ENCODE peak calls at places on chromosomes 12 and 14, in eight cellular contexts. A is left ventricle myocardium inferior; K is naive thymus-derived CD4-positive, alpha-beta T cell; P is right cardiac atrium; R is upper lobe of right lung; B is esophagus squamous epithelium; W is pancreas; S is CD8-positive, alpha-beta memory T cell. O is an unnamed sample.
A peak's percentile ranks its signal among the peaks of the same experiment; 100 is the strongest.

GRCh38 chr12:68482660-68483059 is 128.0 kb upstream of the RAP1B start:
- DNase-seq in A (no peak), K (no peak), P (no peak), R (no peak), B (no peak), W (no peak), S (peak; percentile 54), O (no peak)

GRCh38 chr14:50675597-50675996 is 7.5 kb upstream of the SAV1 start:
- DNase-seq in A (no peak), K (no peak), P (no peak), R (no peak), B (no peak), W (no peak), S (no peak), O (no peak)

GRCh38 chr12:9325513-9325912 is 117.3 kb upstream of the PZP start:
- DNase-seq in A (no peak), K (no peak), P (peak; percentile 65), R (no peak), B (no peak), W (no peak), S (no peak), O (no peak)

GRCh38 chr12:1612196-1612595 is 16.8 kb upstream of the WNT5B start:
- DNase-seq in A (no peak), K (no peak), P (no peak), R (no peak), B (no peak), W (no peak), S (no peak), O (no peak)

GRCh38 chr12:122747224-122748175 is 5.1 kb upstream of the DENR start:
- DNase-seq in A (no peak), K (no peak), P (no peak), R (no peak), B (no peak), W (no peak), S (no peak), O (no peak)

GRCh38 chr12:104458645-104459555 is 2.2 kb downstream of the CHST11 start:
- DNase-seq in A (peak; percentile 20), K (no peak), P (no peak), R (peak; percentile 74), B (no peak), W (peak; percentile 22), S (no peak), O (no peak)

GRCh38 chr12:54587315-54587821 is 1.1 kb downstream of the PPP1R1A start:
- DNase-seq in A (peak; percentile 52), K (no peak), P (peak; percentile 70), R (no peak), B (no peak), W (no peak), S (no peak), O (no peak)

GRCh38 chr14:29928342-29928640 is 644 bp upstream of the PRKD1 start:
- DNase-seq in A (no peak), K (no peak), P (no peak), R (no peak), B (no peak), W (no peak), S (no peak), O (no peak)

GRCh38 chr12:52252728-52253328 is 19.8 kb downstream of the KRT7 start:
- DNase-seq in A (no peak), K (no peak), P (no peak), R (no peak), B (no peak), W (peak; percentile 8), S (no peak), O (no peak)

GRCh38 chr14:31992051-31992450 is 85.1 kb upstream of the ARHGAP5 start:
- DNase-seq in A (no peak), K (no peak), P (no peak), R (no peak), B (no peak), W (no peak), S (no peak), O (no peak)

DNA sequence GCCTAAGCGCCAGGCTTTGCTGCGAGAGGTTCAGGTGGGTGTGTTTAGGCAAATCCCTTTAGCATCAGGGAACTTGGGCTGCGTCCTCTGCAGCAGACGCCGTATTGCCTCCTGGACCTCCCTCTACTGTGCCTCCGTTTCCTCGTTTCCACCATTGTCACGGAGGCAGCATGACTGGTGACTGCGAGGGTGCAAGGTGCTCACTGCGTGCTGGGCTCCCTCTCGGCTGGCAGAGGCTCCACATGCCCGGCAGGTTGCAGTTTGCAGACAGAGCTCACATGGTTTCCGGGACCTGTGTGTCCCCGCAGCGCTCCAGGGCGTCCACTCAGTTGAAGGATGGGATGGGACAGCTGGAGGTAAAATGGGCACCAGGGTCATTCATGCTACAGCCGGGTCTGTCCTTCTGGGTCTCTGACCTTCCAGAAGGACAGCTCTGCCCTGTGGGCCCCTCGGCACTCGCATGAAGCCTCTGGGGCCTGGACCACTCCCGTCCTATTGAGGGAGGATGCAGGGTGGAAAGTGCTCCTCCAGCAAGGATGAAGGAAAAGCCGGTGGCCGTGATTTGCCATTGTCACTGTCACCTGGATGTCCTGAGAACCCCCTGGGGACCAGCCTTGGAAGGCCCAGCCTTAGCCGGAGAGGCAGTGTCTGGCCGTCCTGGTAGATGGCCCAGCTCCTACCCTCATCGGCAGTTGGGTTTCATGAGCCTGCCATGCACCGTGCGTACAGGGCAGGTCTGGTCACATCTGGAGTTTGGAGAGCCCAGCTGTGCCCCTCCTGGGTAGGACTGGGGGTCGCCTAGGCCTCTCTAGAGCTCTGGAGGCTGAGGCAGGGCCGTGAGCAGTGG is 146.5 kb downstream of the KIF26A start:
- DNase-seq in A (peak; percentile 13), K (no peak), P (no peak), R (peak; percentile 46), B (no peak), W (no peak), S (peak; percentile 44), O (no peak)
- H3K27me3 ChIP-seq in A (peaks cover 12% of the 10 kb centered on the region), K (no peaks in the 10 kb centered on the region), P (no peaks in the 10 kb centered on the region), R (no peaks in the 10 kb centered on the region), B (peaks cover 12% of the 10 kb centered on the region), W (no peaks in the 10 kb centered on the region), S (no peaks in the 10 kb centered on the region), O (no peaks in the 10 kb centered on the region)

GRCh38 chr12:57471661-57472060 is 8.0 kb downstream of the ARHGAP9 start:
- DNase-seq in A (no peak), K (no peak), P (no peak), R (peak; percentile 18), B (no peak), W (no peak), S (no peak), O (no peak)

GRCh38 chr12:57467915-57468314 is 8.3 kb downstream of the GLI1 start:
- DNase-seq in A (no peak), K (no peak), P (no peak), R (no peak), B (no peak), W (no peak), S (no peak), O (no peak)

GRCh38 chr12:57470970-57471656 is 8.6 kb downstream of the ARHGAP9 start:
- DNase-seq in A (no peak), K (no peak), P (peak; percentile 12), R (no peak), B (no peak), W (no peak), S (no peak), O (no peak)

GRCh38 chr12:57470286-57470969 is 9.2 kb downstream of the ARHGAP9 start:
- DNase-seq in A (no peak), K (no peak), P (peak; percentile 19), R (no peak), B (no peak), W (no peak), S (no peak), O (no peak)

DNA sequence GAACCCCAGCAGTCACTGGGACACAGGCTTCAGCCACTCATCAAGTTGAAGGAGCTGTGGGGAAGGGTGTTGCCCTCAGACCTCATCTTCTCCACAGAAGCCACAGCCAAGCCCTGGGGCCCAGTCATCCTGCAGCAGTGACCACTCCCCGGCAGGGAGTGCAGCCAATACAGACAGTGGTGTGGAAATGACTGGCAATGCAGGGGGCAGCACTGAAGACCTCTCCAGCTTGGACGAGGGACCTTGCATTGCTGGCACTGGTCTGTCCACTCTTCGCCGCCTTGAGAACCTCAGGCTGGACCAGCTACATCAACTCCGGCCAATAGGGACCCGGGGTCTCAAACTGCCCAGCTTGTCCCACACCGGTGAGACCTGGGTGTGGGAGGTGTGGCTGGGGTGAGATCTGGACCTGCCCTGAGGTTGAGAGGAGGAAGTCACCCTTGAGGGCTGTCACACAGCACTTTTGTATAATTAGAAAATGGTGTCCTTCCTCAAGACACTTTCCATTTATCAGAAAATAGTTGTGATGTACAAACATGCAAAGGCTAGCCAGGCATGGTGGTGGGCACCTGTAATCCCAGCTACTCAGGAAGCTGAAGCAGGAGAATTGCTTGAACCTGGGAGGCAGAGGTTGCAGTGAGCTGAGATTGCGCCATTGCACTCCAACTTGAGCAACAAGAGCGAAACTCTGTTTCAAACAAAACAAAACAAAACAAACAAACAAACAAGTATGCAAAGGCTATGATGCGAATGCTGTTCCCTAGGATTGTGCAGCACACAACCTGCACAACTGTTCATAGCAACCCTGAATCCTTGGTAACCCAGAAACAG is 10.0 kb downstream of the GLI1 start:
- DNase-seq in A (no peak), K (no peak), P (peak; percentile 21), R (peak; percentile 9), B (no peak), W (no peak), S (no peak), O (no peak)
- H3K4me1 ChIP-seq in A (peaks cover 2% of the 10 kb centered on the region), K (peaks cover 12% of the 10 kb centered on the region), P (no peaks in the 10 kb centered on the region), R (peaks cover 4% of the 10 kb centered on the region), B (no peaks in the 10 kb centered on the region), W (no peaks in the 10 kb centered on the region), S (peaks cover 40% of the 10 kb centered on the region), O (no peaks in the 10 kb centered on the region)

DNA sequence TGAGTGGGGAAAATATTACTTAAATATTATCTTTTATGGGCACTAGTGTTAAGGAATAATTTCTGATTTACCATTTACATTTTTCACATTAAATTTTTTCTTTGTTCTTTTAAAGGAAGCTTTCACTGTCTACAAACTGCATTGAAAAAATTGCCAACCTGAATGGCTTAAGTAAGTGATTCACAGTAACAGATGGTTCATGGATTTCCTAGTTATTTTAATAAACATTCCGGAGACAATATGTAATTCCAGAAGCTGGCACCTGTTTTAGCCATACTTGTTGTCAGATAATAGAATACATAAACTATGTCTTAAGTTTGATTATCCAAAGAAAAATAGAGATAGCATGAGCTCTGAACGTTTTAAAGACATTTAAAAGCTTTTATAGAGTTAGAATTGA is 17.1 kb downstream of the DNAL1 start:
- DNase-seq in A (no peak), K (no peak), P (no peak), R (no peak), B (no peak), W (no peak), S (no peak), O (no peak)
- H3K27ac ChIP-seq in A (no peak overlapping the region), K (no peak overlapping the region), P (no peak overlapping the region), R (no peak overlapping the region), B (no peak overlapping the region), W (no peak overlapping the region), S (no peak overlapping the region), O (no peak overlapping the region)

DNA sequence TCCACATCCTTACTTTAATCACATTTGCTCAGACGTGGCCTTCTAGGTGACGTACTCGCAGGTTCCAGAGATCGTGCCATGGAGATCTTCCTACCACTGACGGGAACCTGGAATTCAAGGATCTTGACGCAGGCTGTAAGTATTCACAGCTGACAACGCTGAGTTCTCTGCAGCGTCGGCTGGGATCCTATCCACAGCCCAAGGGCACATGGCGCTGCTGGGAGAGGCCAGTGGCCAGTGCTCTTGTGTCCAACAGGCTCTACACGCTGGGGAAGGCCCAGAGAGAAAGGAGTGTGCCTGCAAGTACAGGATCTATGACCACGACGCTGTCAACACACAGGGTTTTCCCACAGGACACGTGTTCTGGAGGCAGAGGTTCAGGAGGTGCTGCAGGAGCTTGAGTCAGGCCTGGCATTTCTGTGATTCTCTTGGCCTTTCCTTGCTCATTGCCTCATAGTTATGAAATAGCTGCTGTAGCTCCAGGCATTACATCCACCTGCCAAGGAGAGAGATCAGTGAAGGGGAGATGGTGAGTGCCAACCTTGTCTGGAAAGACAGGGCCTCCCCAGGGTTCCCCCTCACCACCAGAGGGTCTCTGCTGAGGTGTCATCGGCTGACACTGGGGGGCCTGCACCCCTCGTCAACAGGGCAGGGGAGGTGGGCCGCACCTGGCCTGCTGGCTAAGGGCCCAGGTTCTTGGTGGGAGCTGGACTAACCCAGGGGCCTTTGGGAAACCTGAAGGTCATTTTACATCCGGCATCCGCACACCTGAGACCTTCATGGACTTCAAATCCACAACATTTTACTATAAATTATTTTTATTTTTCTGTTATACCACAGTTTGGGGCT is 21.3 kb downstream of the LRCOL1 start:
- DNase-seq in A (no peak), K (no peak), P (peak; percentile 42), R (no peak), B (no peak), W (no peak), S (peak; percentile 31), O (no peak)
- H3K27me3 ChIP-seq in A (peaks cover 26% of the 10 kb centered on the region), K (no peaks in the 10 kb centered on the region), P (no peaks in the 10 kb centered on the region), R (no peaks in the 10 kb centered on the region), B (peaks cover 31% of the 10 kb centered on the region), W (no peaks in the 10 kb centered on the region), S (no peaks in the 10 kb centered on the region), O (no peaks in the 10 kb centered on the region)

O was measured in right atrium auricular region.